ENCODE peak calls at places on chromosomes 3 and 15, in seven cellular contexts. C is Calu3; S is hippocampal formation; I is naive thymus-derived CD8-positive, alpha-beta T cell; W is CD4-positive, alpha-beta T cell; H is upper lobe of right lung; N is stimulated activated naive CD8-positive, alpha-beta T cell treated with anti-CD3 and anti-CD28 coated beads, Interleukin-15, Interleukin-2, amounts not matched to agents 100 U/mL and 50 U/mL, for 24 hours. X is an unnamed sample.

GRCh38 chr15:88385078-88385700 is 82.0 kb downstream of the MRPL46 start:
- DNase-seq in C (no peak), S (no peak), I (no peak), W (no peak), H (no peak), N (no peak), X (no peak)

GRCh38 chr3:152885066-152885465 is 50.1 kb downstream of the P2RY1 start:
- DNase-seq in C (no peak), S (peak), I (no peak), W (no peak), H (no peak), N (no peak), X (no peak)

GRCh38 chr3:195921334-195921771 is 13.0 kb upstream of the TNK2 start:
- DNase-seq in C (no peak), S (no peak), I (no peak), W (no peak), H (peak), N (no peak), X (no peak)

GRCh38 chr3:187726564-187726963 is 18.7 kb downstream of the BCL6 start:
- DNase-seq in C (no peak), S (no peak), I (no peak), W (no peak), H (no peak), N (no peak), X (no peak)

GRCh38 chr3:37935756-37936666 is 54.6 kb upstream of the VILL start:
- DNase-seq in C (peak), S (no peak), I (no peak), W (no peak), H (no peak), N (no peak), X (no peak)

GRCh38 chr3:32238027-32238815 is at the start of gene CMTM8:
- DNase-seq in C (peak), S (no peak), I (peak), W (peak), H (peak), N (peak), X (peak)

GRCh38 chr15:80940851-80941250 is 48.8 kb downstream of the MESD start:
- DNase-seq in C (no peak), S (no peak), I (no peak), W (no peak), H (no peak), N (no peak), X (no peak)

GRCh38 chr3:188446014-188446413 is 292.1 kb downstream of the LPP start:
- DNase-seq in C (no peak), S (no peak), I (no peak), W (no peak), H (no peak), N (no peak), X (no peak)

GRCh38 chr3:7854721-7855120 is 646.9 kb upstream of the LMCD1 start:
- DNase-seq in C (no peak), S (no peak), I (no peak), W (no peak), H (no peak), N (no peak), X (no peak)

GRCh38 chr3:53169045-53169831 is 8.2 kb downstream of the PRKCD start:
- DNase-seq in C (no peak), S (peak), I (no peak), W (no peak), H (peak), N (no peak), X (no peak)

GRCh38 chr3:160224811-160225180 is 426 bp upstream of the C3orf80 start:
- DNase-seq in C (no peak), S (no peak), I (no peak), W (no peak), H (no peak), N (no peak), X (no peak)

X was measured in endothelial cell.